ENCODE peak calls at places on chromosomes 12 and 14, in four cellular contexts. K, J, R and X are unnamed samples.

GRCh38 chr14:93008381-93008780 is 85.4 kb downstream of the CHGA start:
- DNase-seq in J (no peak), K (peak; percentile 45), R (no peak), X (peak; percentile 52)

GRCh38 chr12:111692575-111693210 is 6.8 kb downstream of the ACAD10 start:
- DNase-seq in K (peak; percentile 29), J (no peak), R (no peak), X (no peak)

GRCh38 chr14:25090716-25091454 is 40.9 kb upstream of the STXBP6 start:
- DNase-seq in J (no peak), R (no peak), K (peak; percentile 51), X (no peak)

GRCh38 chr12:117034691-117035090 is 64.5 kb downstream of the TESC start:
- DNase-seq in K (no peak), J (no peak), R (no peak), X (no peak)

GRCh38 chr12:69154585-69155363 is 84.6 kb upstream of the CPSF6 start:
- DNase-seq in R (peak; percentile 50), J (no peak), K (peak; percentile 75), X (peak; percentile 49)

GRCh38 chr14:57008534-57008933 is 198.3 kb upstream of the OTX2 start:
- DNase-seq in J (no peak), R (no peak), K (no peak), X (no peak)

GRCh38 chr12:123270380-123271181 is 1.1 kb downstream of the CDK2AP1 start:
- DNase-seq in K (no peak), R (no peak), J (no peak), X (peak; percentile 27)

GRCh38 chr12:23428758-23429157 is 520.7 kb downstream of the SOX5 start:
- DNase-seq in J (no peak), R (no peak), K (no peak), X (no peak)

GRCh38 chr14:63155511-63156189 is 48.6 kb upstream of the RHOJ start:
- DNase-seq in R (no peak), K (no peak), J (no peak), X (no peak)

GRCh38 chr12:107650977-107651376 is 34.6 kb upstream of the PWP1 start:
- DNase-seq in R (no peak), J (no peak), K (no peak), X (no peak)

GRCh38 chr14:68191567-68192321 is 372.2 kb downstream of the RAD51B start:
- DNase-seq in R (no peak), K (peak; percentile 89), J (no peak), X (no peak)

GRCh38 chr12:127054531-127054930 is 1212.4 kb upstream of the TMEM132C start:
- DNase-seq in R (no peak), J (no peak), K (peak; percentile 65), X (no peak)

GRCh38 chr14:94886931-94887330 is 117.0 kb upstream of the GSC start:
- DNase-seq in R (no peak), J (no peak), K (no peak), X (no peak)

GRCh38 chr14:96090441-96091148 is 51.4 kb downstream of the C14orf132 start:
- DNase-seq in J (peak; percentile 41), K (no peak), R (peak; percentile 32), X (peak; percentile 84)

GRCh38 chr12:46874642-46875041 is 48.8 kb upstream of the SLC38A4 start:
- DNase-seq in K (no peak), R (no peak), J (no peak), X (peak; percentile 46)

GRCh38 chr14:52179151-52179790 is 88.2 kb upstream of the PTGDR start:
- DNase-seq in R (no peak), K (no peak), J (no peak), X (no peak)

GRCh38 chr12:41051909-41052308 is 136.2 kb upstream of the PDZRN4 start:
- DNase-seq in K (no peak), J (no peak), R (no peak), X (no peak)

GRCh38 chr12:102406033-102406584 is 74.3 kb downstream of the IGF1 start:
- DNase-seq in R (no peak), K (no peak), J (no peak), X (peak; percentile 17)

GRCh38 chr12:75623631-75624118 is 112.3 kb upstream of the KRR1 start:
- DNase-seq in K (peak; percentile 54), R (no peak), J (no peak), X (no peak)

GRCh38 chr12:66409195-66409871 is 107.0 kb downstream of the HELB start:
- DNase-seq in R (no peak), J (no peak), K (peak; percentile 59), X (no peak)

GRCh38 chr12:131521326-131521725 is 189.6 kb upstream of the SFSWAP start:
- DNase-seq in J (no peak), R (no peak), K (no peak), X (no peak)

GRCh38 chr12:81128930-81129554 is 51.2 kb downstream of the ACSS3 start:
- DNase-seq in J (no peak), R (no peak), K (peak; percentile 60), X (peak; percentile 7)

GRCh38 chr12:46379352-46379751 is 6.8 kb upstream of the SLC38A2 start:
- DNase-seq in K (no peak), J (no peak), R (no peak), X (no peak)

GRCh38 chr12:108360487-108360886 is 21.4 kb upstream of the CMKLR1 start:
- DNase-seq in J (no peak), R (no peak), K (no peak), X (no peak)

GRCh38 chr14:61269321-61270083 is 11.6 kb downstream of the TMEM30B start:
- DNase-seq in J (no peak), K (peak; percentile 98), R (peak; percentile 71), X (peak; percentile 42)

GRCh38 chr12:14836336-14837210 is 6.8 kb downstream of the ART4 start:
- DNase-seq in J (no peak), R (no peak), K (peak; percentile 79), X (no peak)

GRCh38 chr14:37114559-37114958 is 57.8 kb downstream of the SLC25A21 start:
- DNase-seq in R (no peak), J (no peak), K (peak; percentile 30), X (no peak)

GRCh38 chr14:106874365-106874764 is 1348.0 kb downstream of the TMEM121 start:
- DNase-seq in K (no peak), J (no peak), R (no peak), X (no peak)

GRCh38 chr14:106879241-106879640 is 1352.9 kb downstream of the TMEM121 start:
- DNase-seq in K (peak; percentile 35), R (no peak), J (no peak), X (peak; percentile 19)

GRCh38 chr14:106875503-106875902 is 1349.1 kb downstream of the TMEM121 start:
- DNase-seq in J (no peak), R (no peak), K (no peak), X (peak; percentile 25)

GRCh38 chr14:106876711-106877110 is 1350.3 kb downstream of the TMEM121 start:
- DNase-seq in J (no peak), K (no peak), R (no peak), X (no peak)

DNA sequence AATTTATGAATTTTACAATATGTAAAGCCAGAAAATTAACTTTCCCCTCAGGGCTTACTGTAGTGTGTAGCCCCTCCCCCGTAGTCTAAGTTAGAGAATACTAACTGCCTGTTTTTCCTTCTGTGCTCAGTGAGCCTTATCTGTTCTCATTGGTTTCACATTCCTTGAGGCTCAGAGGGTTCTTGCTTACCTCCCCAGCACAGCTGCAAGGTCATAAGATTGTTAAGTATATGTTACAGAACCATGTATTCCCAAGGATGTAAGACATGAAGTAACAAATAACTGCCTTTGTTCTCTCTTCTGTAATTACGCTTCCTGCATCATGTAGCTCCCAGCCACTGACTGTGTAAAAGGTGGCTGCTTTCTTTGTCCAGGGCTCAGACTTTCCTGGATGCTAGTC is 1351.1 kb downstream of the TMEM121 start:
- DNase-seq in J (no peak), R (no peak), K (no peak), X (no peak)
- H3K4me3 ChIP-seq in J (no peak overlapping the region), R (no peak overlapping the region), K (no peak overlapping the region), X (no peak overlapping the region)

GRCh38 chr14:106506901-106507305 is 980.5 kb downstream of the TMEM121 start:
- DNase-seq in R (no peak), K (no peak), J (no peak), X (no peak)
- H3K4me3 ChIP-seq in R (no peak overlapping the region), K (no peak overlapping the region), J (no peak overlapping the region), X (no peak overlapping the region)

DNA sequence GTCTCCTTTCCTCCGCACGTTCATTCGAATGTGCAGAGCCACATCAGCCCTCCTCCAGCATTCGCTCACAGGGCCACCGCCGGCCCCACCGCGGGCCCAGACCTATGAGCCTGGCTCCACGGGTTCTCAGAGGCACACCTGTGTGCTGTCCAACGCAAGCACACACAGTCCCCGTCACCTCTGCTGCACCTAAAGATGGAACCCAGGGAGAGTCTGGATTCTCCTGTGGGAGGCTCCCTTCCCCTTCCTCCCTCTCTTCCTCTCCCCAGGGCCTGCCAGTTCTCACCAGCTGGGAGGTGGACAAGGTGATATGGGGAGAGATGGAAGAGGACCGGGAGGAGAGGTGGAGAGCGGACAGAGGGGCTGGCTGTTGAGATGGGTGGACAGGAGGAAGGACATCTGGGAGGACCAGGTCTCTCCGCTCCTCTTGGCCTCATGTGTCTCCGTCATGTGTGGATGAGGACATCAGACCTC is 4.9 kb upstream of the AQP6 start:
- DNase-seq in K (no peak), J (no peak), R (no peak), X (no peak)
- H3K4me3 ChIP-seq in K (peak overlapping the region; percentile 65), J (no peak overlapping the region), R (peak overlapping the region; percentile 36), X (peak overlapping the region; percentile 50)

DNA sequence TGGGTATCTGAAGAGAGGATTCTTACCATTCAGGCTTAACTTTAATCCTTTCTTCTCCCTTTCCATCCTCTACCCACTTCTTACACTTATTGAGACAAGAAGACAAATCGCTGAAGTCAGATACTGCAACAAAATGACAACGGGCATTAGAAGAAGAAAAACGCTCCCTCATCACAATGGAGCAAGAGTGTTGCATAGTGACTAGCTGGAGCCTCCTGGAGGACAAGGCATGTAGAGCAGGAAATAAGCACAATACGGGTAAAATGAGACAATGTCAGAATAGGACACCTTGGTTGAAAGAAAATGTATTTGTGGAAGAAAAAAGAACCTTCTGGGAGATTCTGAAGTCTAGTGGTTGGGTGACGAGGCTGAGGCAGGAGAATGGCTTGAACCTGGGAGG is 501.0 kb downstream of the RERGL start:
- DNase-seq in R (no peak), J (no peak), K (peak; percentile 70), X (no peak)
- H3K4me3 ChIP-seq in R (no peak overlapping the region), J (no peak overlapping the region), K (peak overlapping the region; percentile 39), X (no peak overlapping the region)

DNA sequence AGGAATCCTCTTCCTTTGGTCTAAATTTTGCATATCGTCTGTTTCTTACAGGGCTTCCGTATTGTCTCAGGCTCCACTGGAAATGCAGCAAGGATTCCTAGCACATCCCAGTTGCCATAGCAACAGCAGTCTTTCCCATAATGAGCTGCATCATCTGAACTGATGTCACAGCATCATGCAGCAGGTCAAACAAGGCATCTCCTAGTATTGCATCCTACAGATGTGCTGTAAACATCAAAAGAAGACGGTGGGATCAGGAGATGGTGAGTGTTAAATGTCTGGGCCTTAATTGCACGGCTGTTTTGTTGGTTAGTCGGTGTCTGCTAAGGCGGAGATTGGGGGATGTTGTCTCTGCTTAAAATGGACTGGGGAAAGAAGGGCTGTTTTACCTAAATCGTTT is at the start of gene AKAP6:
- DNase-seq in K (no peak), R (no peak), J (no peak), X (no peak)
- H3K4me3 ChIP-seq in K (no peak within 1 kb of the TSS), R (no peak within 1 kb of the TSS), J (no peak within 1 kb of the TSS), X (no peak within 1 kb of the TSS)

GRCh38 chr14:20429801-20430669 is 5.9 kb downstream of the KLHL33 start:
- DNase-seq in R (no peak), K (no peak), J (no peak), X (no peak)
- H3K4me3 ChIP-seq in R (no peak overlapping the region), K (no peak overlapping the region), J (no peak overlapping the region), X (no peak overlapping the region)

GRCh38 chr14:103428732-103429556 is 43.7 kb downstream of the MARK3 start:
- DNase-seq in R (no peak), J (no peak), K (no peak), X (no peak)
- H3K4me3 ChIP-seq in R (no peak overlapping the region), J (no peak overlapping the region), K (no peak overlapping the region), X (no peak overlapping the region)

GRCh38 chr12:21613931-21614330 is 9.3 kb upstream of the GYS2 start:
- DNase-seq in J (no peak), K (peak; percentile 19), R (no peak), X (no peak)
- H3K4me3 ChIP-seq in J (no peak overlapping the region), K (no peak overlapping the region), R (no peak overlapping the region), X (no peak overlapping the region)